ENCODE peak calls at places on chromosomes 2 and 18, in ten cellular contexts. X is adipocyte, A is sigmoid colon, U is GM23338, S is GM13977, T is retina, I is aorta, V is heart right ventricle, W is HEK293T, B is brain microvascular endothelial cell. R is an unnamed sample.

GRCh38 chr18:74493689-74494088 is 2.5 kb upstream of the CNDP2 start:
- DNase-seq in X (peak), A (no peak), U (peak), S (peak), T (peak), I (no peak), V (peak), W (peak), B (peak), R (peak)

GRCh38 chr2:68734176-68734575 is 435 bp upstream of the ARHGAP25 start:
- DNase-seq in X (no peak), A (no peak), U (no peak), S (no peak), T (no peak), I (no peak), V (no peak), W (no peak), B (no peak), R (no peak)

GRCh38 chr2:216308532-216308931 is 63.8 kb downstream of the MARCHF4 start:
- DNase-seq in X (no peak), A (no peak), U (no peak), S (no peak), T (peak), I (no peak), V (no peak), W (peak), B (peak), R (no peak)

GRCh38 chr2:71801969-71802368 is 345.7 kb downstream of the CYP26B1 start:
- DNase-seq in X (peak), A (peak), U (peak), S (no peak), T (peak), I (peak), V (peak), W (peak), B (peak), R (peak)

GRCh38 chr2:104599802-104600510 is 254.0 kb upstream of the POU3F3 start:
- DNase-seq in X (peak), A (no peak), U (no peak), S (no peak), T (no peak), I (no peak), V (no peak), W (no peak), B (peak), R (no peak)

GRCh38 chr2:9655441-9656269 is 24.9 kb upstream of the YWHAQ start:
- DNase-seq in X (peak), A (no peak), U (no peak), S (peak), T (no peak), I (peak), V (no peak), W (no peak), B (peak), R (no peak)

GRCh38 chr18:65750421-65751144 is at the start of gene CDH7:
- DNase-seq in X (no peak), A (no peak), U (peak), S (no peak), T (peak), I (peak), V (no peak), W (peak), B (no peak), R (no peak)

GRCh38 chr2:24945907-24946306 is 25.8 kb downstream of the DNAJC27 start:
- DNase-seq in X (no peak), A (no peak), U (no peak), S (no peak), T (no peak), I (no peak), V (no peak), W (no peak), B (no peak), R (no peak)

GRCh38 chr2:95336408-95336807 is 39.3 kb downstream of the KCNIP3 start:
- DNase-seq in X (no peak), A (no peak), U (no peak), S (no peak), T (no peak), I (no peak), V (no peak), W (no peak), B (no peak), R (no peak)

GRCh38 chr2:217530399-217531100 is 472.2 kb downstream of the TNS1 start:
- DNase-seq in X (no peak), A (no peak), U (no peak), S (no peak), T (no peak), I (no peak), V (peak), W (no peak), B (no peak), R (no peak)

GRCh38 chr2:60553496-60553991 is at the start of gene BCL11A:
- DNase-seq in X (peak), A (peak), U (peak), S (peak), T (peak), I (no peak), V (peak), W (peak), B (peak), R (no peak)

GRCh38 chr2:77746780-77747179 is 224.6 kb upstream of the LRRTM4 start:
- DNase-seq in X (no peak), A (no peak), U (no peak), S (no peak), T (no peak), I (no peak), V (no peak), W (no peak), B (no peak), R (no peak)

GRCh38 chr2:32485399-32485798 is 128.6 kb downstream of the BIRC6 start:
- DNase-seq in X (no peak), A (no peak), U (no peak), S (no peak), T (no peak), I (no peak), V (no peak), W (no peak), B (no peak), R (no peak)

GRCh38 chr2:171281116-171281515 is 120.4 kb upstream of the TLK1 start:
- DNase-seq in X (no peak), A (no peak), U (no peak), S (no peak), T (peak), I (no peak), V (no peak), W (no peak), B (no peak), R (no peak)

GRCh38 chr18:63820694-63821093 is 45.5 kb downstream of the SERPINB7 start:
- DNase-seq in X (no peak), A (no peak), U (peak), S (no peak), T (no peak), I (no peak), V (no peak), W (no peak), B (no peak), R (no peak)

GRCh38 chr18:42296192-42296591 is 341.2 kb downstream of the PIK3C3 start:
- DNase-seq in X (no peak), A (no peak), U (no peak), S (no peak), T (no peak), I (no peak), V (no peak), W (no peak), B (no peak), R (no peak)

GRCh38 chr2:108412995-108413726 is 35.4 kb downstream of the SULT1C4 start:
- DNase-seq in X (peak), A (no peak), U (no peak), S (no peak), T (no peak), I (no peak), V (no peak), W (no peak), B (peak), R (no peak)

GRCh38 chr2:99565227-99565626 is 75.4 kb upstream of the REV1 start:
- DNase-seq in X (no peak), A (no peak), U (peak), S (no peak), T (no peak), I (no peak), V (no peak), W (no peak), B (no peak), R (no peak)

GRCh38 chr2:29398384-29399237 is 283.4 kb downstream of the CLIP4 start:
- DNase-seq in X (no peak), A (no peak), U (no peak), S (no peak), T (peak), I (no peak), V (no peak), W (peak), B (peak), R (no peak)

GRCh38 chr18:9952633-9953416 is 39.0 kb downstream of the VAPA start:
- DNase-seq in X (no peak), A (no peak), U (no peak), S (no peak), T (no peak), I (no peak), V (no peak), W (no peak), B (peak), R (no peak)

GRCh38 chr2:233532971-233533370 is 33.6 kb downstream of the USP40 start:
- DNase-seq in X (no peak), A (no peak), U (no peak), S (no peak), T (no peak), I (no peak), V (no peak), W (no peak), B (no peak), R (no peak)

GRCh38 chr18:58960946-58961722 is 96.5 kb downstream of the ZNF532 start:
- DNase-seq in X (no peak), A (no peak), U (no peak), S (no peak), T (no peak), I (no peak), V (no peak), W (no peak), B (no peak), R (no peak)

GRCh38 chr2:97997774-97998392 is 2.1 kb upstream of the TMEM131 start:
- DNase-seq in X (no peak), A (no peak), U (peak), S (no peak), T (no peak), I (no peak), V (no peak), W (no peak), B (no peak), R (peak)

GRCh38 chr18:67608171-67608570 is 91.7 kb upstream of the DSEL start:
- DNase-seq in X (no peak), A (no peak), U (no peak), S (no peak), T (no peak), I (no peak), V (no peak), W (no peak), B (no peak), R (no peak)

GRCh38 chr18:5603153-5603552 is 59.4 kb upstream of the EPB41L3 start:
- DNase-seq in X (no peak), A (no peak), U (no peak), S (no peak), T (no peak), I (no peak), V (no peak), W (no peak), B (no peak), R (no peak)

GRCh38 chr2:154700142-154700541 is 1.6 kb downstream of the KCNJ3 start:
- DNase-seq in X (no peak), A (no peak), U (peak), S (no peak), T (peak), I (no peak), V (no peak), W (no peak), B (no peak), R (no peak)

GRCh38 chr2:101516833-101517690 is 42.1 kb upstream of the RFX8 start:
- DNase-seq in X (peak), A (no peak), U (no peak), S (no peak), T (no peak), I (no peak), V (no peak), W (no peak), B (peak), R (no peak)

GRCh38 chr2:111054791-111055627 is 65.7 kb upstream of the BCL2L11 start:
- DNase-seq in X (no peak), A (no peak), U (no peak), S (peak), T (peak), I (no peak), V (no peak), W (no peak), B (no peak), R (no peak)

GRCh38 chr2:235839226-235839625 is 329.0 kb downstream of the GBX2 start:
- DNase-seq in X (no peak), A (no peak), U (no peak), S (no peak), T (no peak), I (no peak), V (no peak), W (no peak), B (no peak), R (peak)

GRCh38 chr2:10242451-10242850 is 60.3 kb upstream of the HPCAL1 start:
- DNase-seq in X (no peak), A (peak), U (no peak), S (no peak), T (no peak), I (peak), V (no peak), W (no peak), B (no peak), R (no peak)

GRCh38 chr2:22879009-22879863 is 505.7 kb upstream of the KLHL29 start:
- DNase-seq in X (no peak), A (no peak), U (no peak), S (no peak), T (no peak), I (no peak), V (no peak), W (no peak), B (no peak), R (no peak)

GRCh38 chr18:36850527-36851201 is 21.7 kb downstream of the KIAA1328 start:
- DNase-seq in X (peak), A (no peak), U (no peak), S (no peak), T (no peak), I (no peak), V (no peak), W (no peak), B (peak), R (no peak)

GRCh38 chr18:65725421-65726050 is 25.3 kb upstream of the CDH7 start:
- DNase-seq in X (no peak), A (no peak), U (peak), S (no peak), T (peak), I (no peak), V (peak), W (peak), B (no peak), R (no peak)

GRCh38 chr2:176097820-176098365 is 1.7 kb upstream of the HOXD12 start:
- DNase-seq in X (no peak), A (no peak), U (no peak), S (no peak), T (peak), I (no peak), V (no peak), W (no peak), B (no peak), R (no peak)

GRCh38 chr2:186887107-186888090 is 38.4 kb upstream of the ZSWIM2 start:
- DNase-seq in X (peak), A (peak), U (no peak), S (peak), T (peak), I (no peak), V (peak), W (no peak), B (no peak), R (peak)

GRCh38 chr18:24926649-24927048 is 425.3 kb downstream of the ZNF521 start:
- DNase-seq in X (no peak), A (no peak), U (no peak), S (no peak), T (no peak), I (no peak), V (no peak), W (no peak), B (no peak), R (no peak)

GRCh38 chr2:176088048-176088936 is 4.2 kb upstream of the HOXD13 start:
- DNase-seq in X (peak), A (no peak), U (peak), S (peak), T (peak), I (peak), V (no peak), W (no peak), B (peak), R (no peak)

GRCh38 chr2:144357623-144358400 is 162.1 kb downstream of the ZEB2 start:
- DNase-seq in X (peak), A (no peak), U (no peak), S (peak), T (no peak), I (no peak), V (peak), W (no peak), B (peak), R (peak)